ENCODE peak calls at places on chromosomes 4 and X, in seven cellular contexts. E, R, W, Y, P, B and S are unnamed samples.
A peak's percentile ranks its signal among the peaks of the same experiment; 100 is the strongest.

GRCh38 chr4:5890063-5890727 is 2.7 kb downstream of the CRMP1 start:
- DNase-seq in E (no peak), R (peak; percentile 79), W (no peak), Y (no peak), P (no peak), B (no peak), S (peak; percentile 97)

GRCh38 chrX:4225086-4225485 is 511.6 kb upstream of the PRKX start:
- DNase-seq in E (no peak), R (no peak), W (no peak), Y (no peak), P (no peak), B (no peak), S (no peak)

GRCh38 chr4:74623041-74623440 is 171.3 kb downstream of the BTC start:
- DNase-seq in E (peak; percentile 69), R (no peak), W (no peak), Y (no peak), P (peak; percentile 77), B (peak; percentile 60), S (peak; percentile 29)

GRCh38 chrX:4193500-4193899 is 480.1 kb upstream of the PRKX start:
- DNase-seq in E (no peak), R (no peak), W (no peak), Y (no peak), P (no peak), B (no peak), S (no peak)

GRCh38 chr4:105241456-105241855 is 94.8 kb downstream of the TET2 start:
- DNase-seq in E (no peak), R (no peak), W (no peak), Y (no peak), P (no peak), B (no peak), S (no peak)

GRCh38 chr4:140103676-140104075 is 50.3 kb downstream of the MAML3 start:
- DNase-seq in E (no peak), R (no peak), W (no peak), Y (no peak), P (no peak), B (peak; percentile 56), S (no peak)

GRCh38 chr4:67699603-67700002 is 1.4 kb downstream of the UBA6 start:
- DNase-seq in E (no peak), R (no peak), W (no peak), Y (no peak), P (peak; percentile 38), B (no peak), S (no peak)

GRCh38 chr4:38889143-38889542 is 21.5 kb downstream of the FAM114A1 start:
- DNase-seq in E (peak; percentile 68), R (no peak), W (no peak), Y (no peak), P (no peak), B (peak; percentile 77), S (no peak)

GRCh38 chrX:154019633-154020499 is at the start of gene IRAK1:
- DNase-seq in E (peak; percentile 56), R (peak; percentile 23), W (peak; percentile 38), Y (no peak), P (peak; percentile 82), B (peak; percentile 56), S (peak; percentile 66)

GRCh38 chr4:120007171-120007894 is 59.3 kb downstream of the MAD2L1 start:
- DNase-seq in E (no peak), R (no peak), W (no peak), Y (no peak), P (no peak), B (peak; percentile 8), S (no peak)

GRCh38 chrX:143306991-143307965 is 210.0 kb downstream of the SPANXN3 start:
- DNase-seq in E (no peak), R (no peak), W (no peak), Y (no peak), P (no peak), B (no peak), S (no peak)

GRCh38 chr4:128357286-128357685 is 69.7 kb upstream of the PGRMC2 start:
- DNase-seq in E (no peak), R (no peak), W (no peak), Y (no peak), P (no peak), B (no peak), S (no peak)

GRCh38 chr4:39466747-39467146 is 7.9 kb downstream of the LIAS start:
- DNase-seq in E (no peak), R (no peak), W (no peak), Y (no peak), P (no peak), B (peak; percentile 51), S (no peak)

GRCh38 chrX:44223150-44223549 is 120.3 kb downstream of the EFHC2 start:
- DNase-seq in E (no peak), R (no peak), W (no peak), Y (no peak), P (no peak), B (peak; percentile 81), S (no peak)

GRCh38 chr4:77893451-77893850 is 30.8 kb downstream of the MRPL1 start:
- DNase-seq in E (peak; percentile 66), R (no peak), W (no peak), Y (no peak), P (no peak), B (no peak), S (no peak)

GRCh38 chr4:189802884-189803283 is 137.8 kb upstream of the FRG1 start:
- DNase-seq in E (no peak), R (no peak), W (no peak), Y (no peak), P (peak; percentile 4), B (no peak), S (no peak)

GRCh38 chrX:55710701-55711100 is 6.8 kb upstream of the RRAGB start:
- DNase-seq in E (no peak), R (no peak), W (no peak), Y (no peak), P (no peak), B (peak; percentile 64), S (no peak)

GRCh38 chr4:140309124-140309870 is 64.1 kb upstream of the SCOC start:
- DNase-seq in E (peak; percentile 12), R (no peak), W (no peak), Y (no peak), P (no peak), B (peak; percentile 27), S (no peak)

GRCh38 chr4:73839071-73839470 is 2.6 kb downstream of the CXCL6 start:
- DNase-seq in E (no peak), R (no peak), W (no peak), Y (no peak), P (no peak), B (no peak), S (no peak)

GRCh38 chrX:153692003-153692402 is 4.3 kb downstream of the SLC6A8 start:
- DNase-seq in E (no peak), R (no peak), W (no peak), Y (no peak), P (no peak), B (no peak), S (no peak)

GRCh38 chr4:5982156-5982973 is 35.9 kb downstream of the C4orf50 start:
- DNase-seq in E (no peak), R (no peak), W (no peak), Y (no peak), P (no peak), B (no peak), S (peak; percentile 7)

GRCh38 chrX:129783176-129783776 is 3.5 kb downstream of the SASH3 start:
- DNase-seq in E (no peak), R (no peak), W (no peak), Y (no peak), P (no peak), B (no peak), S (no peak)

GRCh38 chr4:127505203-127505602 is 127.6 kb upstream of the INTU start:
- DNase-seq in E (no peak), R (no peak), W (no peak), Y (peak; percentile 16), P (peak; percentile 62), B (peak; percentile 30), S (no peak)

DNA sequence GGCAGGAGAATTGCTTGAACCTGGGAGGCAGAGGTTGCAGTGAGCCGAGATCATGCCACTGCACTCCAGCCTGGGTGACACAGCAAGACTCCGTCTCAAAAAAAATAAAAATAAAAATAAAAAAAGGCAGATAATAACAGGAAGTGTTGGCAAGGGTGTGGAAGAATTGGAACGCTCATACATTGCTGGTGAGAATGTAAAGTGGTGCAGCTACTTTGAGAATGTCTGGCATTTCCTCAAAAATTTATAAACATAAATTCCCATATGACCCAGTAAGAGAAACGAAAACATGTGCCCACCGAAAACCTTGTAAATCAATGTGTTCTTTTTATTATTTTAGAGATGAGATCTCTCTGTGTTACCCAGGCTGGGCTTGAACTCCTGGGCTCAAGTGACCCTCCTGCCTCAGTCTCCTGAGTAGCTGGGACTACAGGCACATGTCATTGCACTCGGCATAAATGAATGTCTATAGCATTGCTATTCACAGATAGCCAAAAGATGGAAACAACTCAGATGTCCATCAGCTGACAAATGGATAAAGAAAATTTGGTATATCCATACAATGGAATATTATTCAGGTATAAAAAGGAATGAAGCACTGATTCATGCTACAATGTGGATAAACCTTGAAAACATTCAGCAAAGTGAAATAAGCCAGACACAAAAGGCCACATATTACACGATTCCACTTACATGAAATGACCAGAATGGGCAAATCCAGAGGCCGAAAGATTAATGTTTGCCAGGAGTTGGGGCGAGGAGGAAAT is 63.7 kb upstream of the PLAC1 start:
- DNase-seq in E (no peak), R (no peak), W (no peak), Y (no peak), P (no peak), B (no peak), S (no peak)
- TF ChIP-seq CTCF in E (no peak), R (no peak), W (no peak), Y (no peak), P (no peak), B (no peak), S (no peak)

GRCh38 chr4:155614111-155614762 is 52.4 kb upstream of the GUCY1A1 start:
- DNase-seq in E (no peak), R (no peak), W (no peak), Y (no peak), P (no peak), B (peak; percentile 70), S (no peak)
- TF ChIP-seq CTCF in E (no peak), R (no peak), W (no peak), Y (no peak), P (no peak), B (no peak), S (no peak)

GRCh38 chr4:53620956-53621355 is 29.7 kb upstream of the LNX1 start:
- DNase-seq in E (no peak), R (no peak), W (no peak), Y (no peak), P (no peak), B (no peak), S (no peak)
- TF ChIP-seq CTCF in E (no peak), R (no peak), W (no peak), Y (no peak), P (peak; percentile 27), B (peak; percentile 13), S (no peak)

GRCh38 chrX:48467331-48467761 is 2.7 kb downstream of the SLC38A5 start:
- DNase-seq in E (no peak), R (no peak), W (no peak), Y (no peak), P (peak; percentile 76), B (no peak), S (peak; percentile 53)

GRCh38 chrX:48468693-48469691 is 1.1 kb downstream of the SLC38A5 start:
- DNase-seq in E (peak; percentile 56), R (no peak), W (no peak), Y (no peak), P (peak; percentile 78), B (no peak), S (peak; percentile 75)

GRCh38 chrX:48465336-48465933 is 4.6 kb downstream of the SLC38A5 start:
- DNase-seq in E (no peak), R (no peak), W (no peak), Y (no peak), P (no peak), B (peak; percentile 78), S (no peak)

GRCh38 chrX:48468247-48468671 is 1.8 kb downstream of the SLC38A5 start:
- DNase-seq in E (peak; percentile 53), R (no peak), W (no peak), Y (no peak), P (peak; percentile 83), B (peak; percentile 32), S (peak; percentile 88)

GRCh38 chrX:48466696-48467095 is 3.4 kb downstream of the SLC38A5 start:
- DNase-seq in E (no peak), R (no peak), W (no peak), Y (no peak), P (peak; percentile 37), B (no peak), S (peak; percentile 61)
- TF ChIP-seq CTCF in E (peak; percentile 30), R (peak; percentile 33), W (peak; percentile 8), Y (no peak), P (peak; percentile 36), B (no peak), S (peak; percentile 79)